ENCODE peak calls at places on chromosome 7, in four cellular contexts. W, H, A and M are unnamed samples.

GRCh38 chr7:41219276-41219675 is 483.6 kb downstream of the INHBA start:
- DNase-seq in H (no peak), A (peak), W (no peak), M (no peak)

GRCh38 chr7:139095194-139095659 is 14.3 kb downstream of the ZC3HAV1 start:
- DNase-seq in A (no peak), W (no peak), H (no peak), M (peak)

GRCh38 chr7:64504581-64505120 is 58.2 kb downstream of the ZNF680 start:
- DNase-seq in H (no peak), W (no peak), A (no peak), M (no peak)

GRCh38 chr7:19362099-19362498 is 216.9 kb upstream of the FERD3L start:
- DNase-seq in A (peak), H (peak), W (no peak), M (no peak)

GRCh38 chr7:136923111-136923510 is 54.7 kb downstream of the CHRM2 start:
- DNase-seq in A (peak), W (no peak), H (peak), M (no peak)

GRCh38 chr7:75814407-75814947 is 871 bp upstream of the CCL24 start:
- DNase-seq in H (no peak), W (no peak), A (no peak), M (no peak)

GRCh38 chr7:143046334-143046935 is 5.7 kb upstream of the OR6V1 start:
- DNase-seq in W (no peak), A (no peak), H (no peak), M (no peak)

GRCh38 chr7:73623798-73624668 is at the start of gene MLXIPL:
- DNase-seq in H (peak), A (peak), W (peak), M (peak)

GRCh38 chr7:77866370-77866769 is 67.8 kb downstream of the PHTF2 start:
- DNase-seq in A (no peak), W (no peak), H (no peak), M (no peak)

GRCh38 chr7:66558201-66558641 is 70.5 kb upstream of the KCTD7 start:
- DNase-seq in W (no peak), A (no peak), H (no peak), M (no peak)

GRCh38 chr7:30924624-30925023 is 13.0 kb downstream of the AQP1 start:
- DNase-seq in W (no peak), A (no peak), H (no peak), M (no peak)

GRCh38 chr7:151927011-151927410 is 29.2 kb upstream of the GALNTL5 start:
- DNase-seq in A (no peak), H (no peak), W (no peak), M (no peak)

GRCh38 chr7:154699421-154699820 is 303.5 kb downstream of the PAXIP1 start:
- DNase-seq in H (no peak), W (no peak), A (no peak), M (no peak)

GRCh38 chr7:138668197-138668596 is 33.0 kb downstream of the SVOPL start:
- DNase-seq in H (no peak), W (no peak), A (no peak), M (peak)

GRCh38 chr7:121084748-121085336 is 96.3 kb downstream of the CPED1 start:
- DNase-seq in A (peak), W (no peak), H (peak), M (peak)

GRCh38 chr7:6558837-6559236 is 7.6 kb upstream of the GRID2IP start:
- DNase-seq in H (peak), W (peak), A (peak), M (peak)

DNA sequence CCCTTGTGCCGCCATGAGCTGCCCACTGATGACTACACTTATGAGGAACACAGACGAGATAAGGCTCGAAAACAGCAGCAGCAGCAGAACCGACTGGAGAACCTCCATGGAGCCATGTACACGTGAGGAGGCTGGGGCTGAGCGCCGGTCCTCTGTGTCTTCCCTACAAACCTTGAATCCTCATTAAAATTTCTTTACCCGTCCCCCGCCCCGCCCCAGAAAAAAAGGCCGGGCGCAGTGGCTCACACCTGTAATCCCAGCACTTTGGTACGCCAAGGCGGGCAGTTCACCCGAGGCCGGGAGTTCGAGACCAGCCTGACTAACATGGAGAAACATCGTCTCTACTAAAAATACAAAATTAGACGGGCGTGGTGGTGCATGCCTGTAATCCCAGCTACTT is 1.5 kb upstream of the RINT1 start:
- DNase-seq in A (no peak), W (no peak), H (no peak), M (no peak)
- H2AFZ ChIP-seq in A (no peak), W (no peak), H (no peak), M (no peak)

GRCh38 chr7:42617781-42618457 is 294.0 kb downstream of the C7orf25 start:
- DNase-seq in H (no peak), A (no peak), W (peak), M (no peak)

GRCh38 chr7:42618649-42619315 is 293.1 kb downstream of the C7orf25 start:
- DNase-seq in W (no peak), H (no peak), A (no peak), M (peak)

GRCh38 chr7:42614636-42615035 is 297.2 kb downstream of the C7orf25 start:
- DNase-seq in H (no peak), A (peak), W (no peak), M (no peak)

GRCh38 chr7:42621543-42622219 is 290.2 kb downstream of the C7orf25 start:
- DNase-seq in H (no peak), W (no peak), A (no peak), M (no peak)

GRCh38 chr7:42617071-42617705 is 294.7 kb downstream of the C7orf25 start:
- DNase-seq in H (no peak), W (no peak), A (no peak), M (no peak)
- H3K4me2 ChIP-seq in H (no peak), W (peak), A (no peak), M (no peak)

GRCh38 chr7:48636391-48637015 is 287.8 kb upstream of the CDC14C start:
- DNase-seq in W (no peak), H (peak), A (peak), M (no peak)
- H2AFZ ChIP-seq in W (no peak), H (no peak), A (peak), M (no peak)

GRCh38 chr7:116546916-116547315 is 22.1 kb downstream of the CAV1 start:
- DNase-seq in A (no peak), H (no peak), W (no peak), M (no peak)
- H3K4me2 ChIP-seq in A (no peak), H (no peak), W (no peak), M (no peak)

GRCh38 chr7:28483112-28483511 is 70.8 kb downstream of the CREB5 start:
- DNase-seq in W (no peak), A (no peak), H (peak), M (no peak)
- H2AFZ ChIP-seq in W (no peak), A (no peak), H (no peak), M (no peak)

DNA sequence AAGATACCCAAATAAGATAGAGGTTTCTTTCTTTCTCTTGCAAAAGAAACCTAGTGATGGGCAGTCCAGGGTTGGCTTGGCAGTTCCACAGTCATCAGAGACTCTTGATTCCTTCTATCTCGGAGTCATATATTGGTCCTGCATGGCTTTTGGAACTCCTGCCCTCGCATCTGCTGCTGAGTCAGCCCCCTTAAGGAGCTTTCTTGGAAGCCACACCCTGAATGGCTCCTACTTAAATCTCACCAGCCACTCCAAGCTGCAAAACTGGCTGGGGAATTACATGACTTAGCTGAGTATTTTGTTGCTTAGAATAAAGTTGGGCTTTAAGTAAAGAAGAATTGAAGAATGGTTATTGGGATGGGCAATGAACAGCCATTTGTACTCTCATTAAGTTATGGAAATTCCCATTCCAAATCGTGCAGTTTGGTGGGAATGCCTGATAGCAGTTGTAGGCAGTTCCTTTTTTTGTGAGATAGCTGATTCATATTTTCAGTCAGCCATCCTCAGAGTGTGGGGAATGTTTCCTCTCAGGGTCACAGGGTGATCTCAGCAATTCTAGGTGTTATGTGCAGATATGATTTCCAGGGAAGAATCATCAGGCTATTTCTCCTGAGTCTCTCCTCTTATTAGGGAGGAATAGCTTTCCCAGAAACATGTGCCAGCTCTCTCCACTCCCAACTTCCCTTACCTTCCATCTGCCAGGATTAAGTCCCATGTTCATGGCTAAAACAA is 209.9 kb downstream of the BBS9 start:
- DNase-seq in A (no peak), W (no peak), H (no peak), M (no peak)
- H3K4me2 ChIP-seq in A (no peak), W (no peak), H (no peak), M (no peak)

GRCh38 chr7:102432476-102433318 is 678 bp upstream of the ORAI2 start:
- DNase-seq in H (no peak), W (no peak), A (no peak), M (no peak)
- H2AFZ ChIP-seq in H (peak), W (peak), A (peak), M (peak)